ENCODE peak calls at places on chromosomes 13 and 19, in five cellular contexts. G is neural crest cell, I is right lobe of liver, U is GM12892, F is NCI-H187. N is an unnamed sample.

GRCh38 chr13:46662690-46663089 is 109.7 kb downstream of the LRCH1 start:
- DNase-seq in G (no peak), U (no peak), F (no peak), I (no peak), N (no peak)

GRCh38 chr13:40190656-40191100 is 475.8 kb downstream of the FOXO1 start:
- DNase-seq in I (no peak), U (peak; percentile 20), G (peak; percentile 36), F (no peak), N (no peak)

GRCh38 chr19:20422616-20423205 is 142.9 kb downstream of the ZNF737 start:
- DNase-seq in I (no peak), U (no peak), G (no peak), F (no peak), N (no peak)

GRCh38 chr19:48899781-48900476 is at the start of gene NUCB1:
- DNase-seq in I (peak; percentile 99), G (peak; percentile 99), F (peak; percentile 99), U (peak; percentile 98), N (peak; percentile 99)

GRCh38 chr19:48963371-48964204 is 1.5 kb upstream of the FTL start:
- DNase-seq in F (no peak), U (peak; percentile 72), G (peak; percentile 54), I (peak; percentile 92), N (peak; percentile 92)

GRCh38 chr13:36839281-36839680 is 20.3 kb downstream of the RFXAP start:
- DNase-seq in G (no peak), F (no peak), U (no peak), I (no peak), N (no peak)

GRCh38 chr19:41588497-41589209 is 12.7 kb downstream of the CEACAM21 start:
- DNase-seq in F (no peak), I (no peak), U (no peak), G (no peak), N (peak; percentile 58)

GRCh38 chr13:20006206-20006605 is 47.7 kb downstream of the ZMYM2 start:
- DNase-seq in U (no peak), G (no peak), F (no peak), I (no peak), N (no peak)

GRCh38 chr13:73064991-73065390 is 6.2 kb downstream of the KLF5 start:
- DNase-seq in G (no peak), U (no peak), I (no peak), F (no peak), N (no peak)

GRCh38 chr19:34573226-34573864 is 91.8 kb downstream of the WTIP start:
- DNase-seq in G (no peak), F (no peak), I (no peak), U (no peak), N (no peak)

GRCh38 chr19:16457195-16457953 is 14.4 kb downstream of the EPS15L1 start:
- DNase-seq in F (no peak), I (peak; percentile 27), U (no peak), G (peak; percentile 36), N (no peak)

GRCh38 chr19:45507864-45508680 is 793 bp downstream of the VASP start:
- DNase-seq in I (peak; percentile 75), G (no peak), F (no peak), U (no peak), N (peak; percentile 71)

GRCh38 chr19:4089400-4089908 is 22.8 kb upstream of the ZBTB7A start:
- DNase-seq in U (peak; percentile 27), I (peak; percentile 52), G (no peak), F (no peak), N (no peak)

GRCh38 chr13:112967666-112968379 is 1.2 kb upstream of the MCF2L start:
- DNase-seq in I (no peak), U (no peak), F (no peak), G (no peak), N (no peak)

GRCh38 chr13:37905736-37906135 is 36.2 kb upstream of the TRPC4 start:
- DNase-seq in I (no peak), G (no peak), F (no peak), U (no peak), N (no peak)

GRCh38 chr13:110340812-110341444 is 33.8 kb downstream of the COL4A2 start:
- DNase-seq in G (no peak), U (no peak), F (no peak), I (peak; percentile 74), N (no peak)

GRCh38 chr13:107466326-107466725 is 749.0 kb downstream of the LIG4 start:
- DNase-seq in I (no peak), U (no peak), F (no peak), G (no peak), N (no peak)

GRCh38 chr19:50978772-50979390 is 4.8 kb downstream of the KLK7 start:
- DNase-seq in G (no peak), I (no peak), F (no peak), U (no peak), N (no peak)

GRCh38 chr19:15264933-15265206 is 32.6 kb upstream of the EPHX3 start:
- DNase-seq in U (no peak), F (no peak), I (no peak), G (no peak), N (no peak)

GRCh38 chr13:94886191-94886590 is 173.8 kb upstream of the SOX21 start:
- DNase-seq in G (no peak), I (no peak), F (no peak), U (no peak), N (no peak)

GRCh38 chr19:6589711-6590457 is 1.1 kb downstream of the CD70 start:
- DNase-seq in I (no peak), G (no peak), U (no peak), F (no peak), N (no peak)

GRCh38 chr13:54640719-54641118 is 1612.1 kb downstream of the OLFM4 start:
- DNase-seq in F (no peak), G (no peak), U (no peak), I (no peak), N (no peak)

GRCh38 chr13:40152145-40152544 is 496.7 kb downstream of the COG6 start:
- DNase-seq in F (no peak), G (no peak), U (no peak), I (no peak), N (peak; percentile 63)

GRCh38 chr13:76885203-76886004 is 801 bp downstream of the KCTD12 start:
- DNase-seq in F (no peak), G (peak; percentile 40), U (peak; percentile 39), I (peak; percentile 74), N (peak; percentile 66)

GRCh38 chr13:25037057-25037813 is 58.7 kb upstream of the PABPC3 start:
- DNase-seq in I (peak; percentile 28), G (peak; percentile 60), U (no peak), F (no peak), N (no peak)

GRCh38 chr19:47111081-47111589 is 2.4 kb downstream of the ZC3H4 start:
- DNase-seq in F (peak; percentile 40), G (no peak), I (peak; percentile 43), U (no peak), N (no peak)

GRCh38 chr19:46618670-46619231 is 6.1 kb downstream of the PTGIR start:
- DNase-seq in U (no peak), F (no peak), G (no peak), I (no peak), N (no peak)

GRCh38 chr19:10419646-10420443 is 493 bp upstream of the PDE4A start:
- DNase-seq in U (no peak), F (no peak), G (no peak), I (no peak), N (peak; percentile 90)

GRCh38 chr19:46745521-46746280 is at the start of gene FKRP:
- DNase-seq in G (peak; percentile 17), U (no peak), F (no peak), I (no peak), N (peak; percentile 54)

GRCh38 chr19:58261968-58262921 is 16.5 kb upstream of the ZNF8 start:
- DNase-seq in F (no peak), I (no peak), U (no peak), G (no peak), N (no peak)

GRCh38 chr19:30116984-30117555 is 175.0 kb downstream of the URI1 start:
- DNase-seq in F (no peak), G (no peak), U (no peak), I (no peak), N (no peak)